ENCODE peak calls at places on chromosomes 5 and 9, in five cellular contexts. One of them, this sample, is unnamed.

GRCh38 chr5:14595189-14595588 is 13.6 kb downstream of the OTULINL start:
- DNase-seq in breast epithelium: no peak
- DNase-seq in activated CD4-positive, alpha-beta T cell treated with anti-CD3 and anti-CD28 coated beads, Interleukin-2, amount 50 U/mL, for 48 hours: no peak
- DNase-seq in caudate nucleus: no peak
- DNase-seq in kidney epithelial cell: no peak
- DNase-seq in this sample: peak

GRCh38 chr5:149422429-149423286 is 43.6 kb upstream of the IL17B start:
- DNase-seq in breast epithelium: no peak
- DNase-seq in activated CD4-positive, alpha-beta T cell treated with anti-CD3 and anti-CD28 coated beads, Interleukin-2, amount 50 U/mL, for 48 hours: no peak
- DNase-seq in caudate nucleus: no peak
- DNase-seq in kidney epithelial cell: no peak
- DNase-seq in this sample: no peak

GRCh38 chr9:27247756-27248155 is 49.2 kb downstream of the EQTN start:
- DNase-seq in breast epithelium: no peak
- DNase-seq in activated CD4-positive, alpha-beta T cell treated with anti-CD3 and anti-CD28 coated beads, Interleukin-2, amount 50 U/mL, for 48 hours: peak
- DNase-seq in caudate nucleus: no peak
- DNase-seq in kidney epithelial cell: no peak
- DNase-seq in this sample: peak

GRCh38 chr9:4742246-4742645 is 1.2 kb upstream of the AK3 start:
- DNase-seq in breast epithelium: no peak
- DNase-seq in activated CD4-positive, alpha-beta T cell treated with anti-CD3 and anti-CD28 coated beads, Interleukin-2, amount 50 U/mL, for 48 hours: no peak
- DNase-seq in caudate nucleus: no peak
- DNase-seq in kidney epithelial cell: no peak
- DNase-seq in this sample: no peak

GRCh38 chr9:92295827-92296258 is 2.3 kb upstream of the IARS1 start:
- DNase-seq in breast epithelium: no peak
- DNase-seq in activated CD4-positive, alpha-beta T cell treated with anti-CD3 and anti-CD28 coated beads, Interleukin-2, amount 50 U/mL, for 48 hours: no peak
- DNase-seq in caudate nucleus: no peak
- DNase-seq in kidney epithelial cell: no peak
- DNase-seq in this sample: no peak

GRCh38 chr5:145975361-145976066 is 39.1 kb downstream of the SH3RF2 start:
- DNase-seq in breast epithelium: no peak
- DNase-seq in activated CD4-positive, alpha-beta T cell treated with anti-CD3 and anti-CD28 coated beads, Interleukin-2, amount 50 U/mL, for 48 hours: no peak
- DNase-seq in caudate nucleus: no peak
- DNase-seq in kidney epithelial cell: peak
- DNase-seq in this sample: no peak

GRCh38 chr9:132919609-132920268 is 24.7 kb downstream of the TSC1 start:
- DNase-seq in breast epithelium: no peak
- DNase-seq in activated CD4-positive, alpha-beta T cell treated with anti-CD3 and anti-CD28 coated beads, Interleukin-2, amount 50 U/mL, for 48 hours: no peak
- DNase-seq in caudate nucleus: no peak
- DNase-seq in kidney epithelial cell: no peak
- DNase-seq in this sample: no peak

GRCh38 chr9:130890869-130891698 is 5.5 kb downstream of the QRFP start:
- DNase-seq in breast epithelium: no peak
- DNase-seq in activated CD4-positive, alpha-beta T cell treated with anti-CD3 and anti-CD28 coated beads, Interleukin-2, amount 50 U/mL, for 48 hours: no peak
- DNase-seq in caudate nucleus: no peak
- DNase-seq in kidney epithelial cell: no peak
- DNase-seq in this sample: no peak

GRCh38 chr5:149473441-149473840 is 77.8 kb downstream of the CSNK1A1 start:
- DNase-seq in breast epithelium: no peak
- DNase-seq in activated CD4-positive, alpha-beta T cell treated with anti-CD3 and anti-CD28 coated beads, Interleukin-2, amount 50 U/mL, for 48 hours: no peak
- DNase-seq in caudate nucleus: no peak
- DNase-seq in kidney epithelial cell: no peak
- DNase-seq in this sample: no peak